ENCODE peak calls at places on chromosomes 3 and 15, in four cellular contexts. A, K, O and Q are unnamed samples.
A peak's percentile ranks its signal among the peaks of the same experiment; 100 is the strongest.

GRCh38 chr15:40010681-40011080 is 28.3 kb downstream of the SRP14 start:
- DNase-seq in O (no peak), A (peak; percentile 62), K (peak; percentile 78), Q (no peak)

GRCh38 chr3:127157181-127157828 is 35.6 kb upstream of the PRR23E start:
- DNase-seq in A (no peak), K (no peak), O (no peak), Q (no peak)

GRCh38 chr3:59605318-59605717 is 555.5 kb upstream of the CFAP20DC start:
- DNase-seq in O (no peak), K (no peak), A (no peak), Q (no peak)

GRCh38 chr15:52406601-52407000 is 111.0 kb upstream of the MYO5C start:
- DNase-seq in K (no peak), O (no peak), A (peak; percentile 13), Q (no peak)

GRCh38 chr15:100192092-100192695 is 149.6 kb downstream of the ADAMTS17 start:
- DNase-seq in A (no peak), O (no peak), K (no peak), Q (no peak)

GRCh38 chr3:148943531-148944200 is 47.7 kb upstream of the GYG1 start:
- DNase-seq in A (peak; percentile 90), O (no peak), K (peak; percentile 73), Q (peak; percentile 41)

GRCh38 chr3:55879901-55880331 is 392.8 kb upstream of the WNT5A start:
- DNase-seq in A (no peak), K (no peak), O (no peak), Q (no peak)

GRCh38 chr3:181711325-181712135 is at the start of gene SOX2:
- DNase-seq in A (peak; percentile 39), K (peak; percentile 53), O (no peak), Q (no peak)

GRCh38 chr3:141602706-141603105 is 115.9 kb downstream of the RASA2 start:
- DNase-seq in K (no peak), A (no peak), O (no peak), Q (no peak)

GRCh38 chr3:4655145-4656045 is 162.2 kb downstream of the ITPR1 start:
- DNase-seq in K (no peak), O (no peak), A (no peak), Q (no peak)

GRCh38 chr3:40639006-40639405 is 114.2 kb downstream of the ZNF621 start:
- DNase-seq in O (no peak), K (no peak), A (no peak), Q (no peak)

GRCh38 chr15:85380860-85381535 is 595 bp downstream of the AKAP13 start:
- DNase-seq in A (no peak), O (peak; percentile 44), K (no peak), Q (no peak)

GRCh38 chr3:197339841-197340520 is 41.6 kb upstream of the DLG1 start:
- DNase-seq in O (no peak), K (peak; percentile 13), A (peak; percentile 57), Q (no peak)

GRCh38 chr3:33578325-33579180 is 138.3 kb upstream of the UBP1 start:
- DNase-seq in O (no peak), K (peak; percentile 66), A (peak; percentile 43), Q (no peak)

GRCh38 chr3:64595253-64595694 is 92.5 kb downstream of the ADAMTS9 start:
- DNase-seq in K (peak; percentile 91), O (no peak), A (peak; percentile 96), Q (no peak)

DNA sequence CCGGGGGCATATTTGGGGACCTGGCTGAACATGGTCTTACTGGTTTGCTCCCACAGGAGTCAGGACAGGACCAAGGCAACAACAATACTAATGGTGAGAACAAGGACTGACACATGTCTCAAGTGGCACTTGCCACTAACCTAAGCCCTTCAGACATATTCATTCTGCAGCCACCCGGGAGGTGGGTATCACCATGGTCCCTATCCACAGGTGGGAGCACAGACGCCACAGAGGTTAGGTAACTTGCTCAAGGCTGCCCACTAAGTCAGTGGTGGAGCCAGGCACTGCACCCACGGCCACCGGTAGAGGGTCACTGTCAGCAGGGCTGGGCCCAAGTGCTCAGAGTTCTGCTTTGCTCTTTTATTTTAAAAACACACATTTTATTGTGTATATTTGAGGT is 29.8 kb upstream of the SLC41A3 start:
- DNase-seq in O (no peak), K (no peak), A (no peak), Q (no peak)
- TF ChIP-seq CTCF in O (peak; percentile 8), K (peak; percentile 40), A (peak; percentile 51), Q (peak; percentile 52)

DNA sequence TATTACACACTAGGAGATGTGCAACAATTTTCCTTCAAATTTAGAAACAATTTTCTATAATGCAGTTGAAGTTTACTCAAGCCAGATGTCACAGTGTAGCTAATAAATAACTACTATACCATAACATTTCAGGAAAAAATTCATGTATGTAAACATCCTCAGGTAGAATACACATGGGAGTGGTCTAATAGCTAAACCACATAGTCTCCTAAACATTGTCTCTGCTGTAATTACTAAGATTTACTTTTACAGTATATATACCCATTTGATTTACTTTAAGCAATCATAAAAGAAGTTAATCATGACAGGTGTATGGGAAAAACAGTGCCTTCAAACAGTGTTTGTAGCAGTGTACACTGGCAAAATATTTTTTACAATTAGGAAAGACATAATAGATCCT is 110.1 kb upstream of the GRM7 start:
- DNase-seq in O (no peak), A (no peak), K (no peak), Q (no peak)
- H3K4me3 ChIP-seq in O (no peak overlapping the region), A (no peak overlapping the region), K (no peak overlapping the region), Q (no peak overlapping the region)

GRCh38 chr3:186129206-186129605 is 20.3 kb upstream of the ETV5 start:
- DNase-seq in K (no peak), O (no peak), A (no peak), Q (no peak)
- TF ChIP-seq CTCF in K (no peak), O (no peak), A (no peak), Q (no peak)

GRCh38 chr15:95940431-95940985 is 390.0 kb upstream of the NR2F2 start:
- DNase-seq in K (no peak), A (no peak), O (no peak), Q (no peak)
- H3K4me3 ChIP-seq in K (no peak overlapping the region), A (no peak overlapping the region), O (no peak overlapping the region), Q (no peak overlapping the region)

GRCh38 chr15:78838480-78838879 is 27.2 kb upstream of the ADAMTS7 start:
- DNase-seq in O (no peak), A (peak; percentile 57), K (no peak), Q (no peak)

GRCh38 chr15:78837131-78837530 is 25.9 kb upstream of the ADAMTS7 start:
- DNase-seq in K (no peak), O (no peak), A (no peak), Q (no peak)

GRCh38 chr15:78840661-78841060 is 29.4 kb upstream of the ADAMTS7 start:
- DNase-seq in K (peak; percentile 31), O (no peak), A (no peak), Q (peak; percentile 49)

GRCh38 chr15:78836333-78836732 is 25.1 kb upstream of the ADAMTS7 start:
- DNase-seq in O (no peak), K (no peak), A (no peak), Q (no peak)

DNA sequence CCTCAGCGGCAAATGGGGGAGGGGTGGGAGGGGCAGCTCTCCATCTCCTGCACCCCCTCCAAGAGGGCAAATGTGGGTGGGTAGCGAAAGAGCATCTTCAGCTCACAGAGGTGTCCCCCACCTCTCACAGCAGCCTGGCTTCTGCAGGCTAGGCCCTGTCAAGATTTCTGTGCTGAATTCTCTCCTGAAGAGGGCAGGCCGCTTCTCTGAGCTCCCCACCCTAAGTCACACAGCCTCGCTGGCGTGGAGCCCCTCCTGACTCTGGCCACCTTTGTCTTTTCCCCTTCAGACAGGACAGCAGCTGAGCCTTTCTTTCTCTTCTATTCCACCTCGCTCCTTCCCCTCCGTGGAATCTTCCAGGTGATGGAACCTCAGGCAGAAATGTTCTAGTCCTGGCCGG is 26.3 kb upstream of the ADAMTS7 start:
- DNase-seq in O (no peak), A (no peak), K (no peak), Q (no peak)
- TF ChIP-seq CTCF in O (no peak), A (no peak), K (no peak), Q (no peak)